ENCODE peak calls at places on chromosomes 13 and 19, in six cellular contexts. O is tibial artery; F is psoas muscle; C is CD8-positive, alpha-beta T cell; G is bronchial epithelial cell; S is B cell. T is an unnamed sample.

GRCh38 chr13:27962128-27962841 is 6.8 kb downstream of the CDX2 start:
- DNase-seq in C (no peak), F (no peak), O (no peak), S (no peak), G (no peak), T (no peak)

GRCh38 chr19:41646589-41647204 is 19.8 kb upstream of the CEACAM4 start:
- DNase-seq in F (no peak), S (no peak), G (no peak), O (no peak), C (no peak), T (peak; percentile 14)

GRCh38 chr13:83372786-83373185 is 509.5 kb downstream of the SLITRK1 start:
- DNase-seq in F (no peak), S (no peak), O (no peak), G (peak; percentile 43), C (no peak), T (no peak)

GRCh38 chr13:110256126-110256905 is 50.6 kb downstream of the COL4A1 start:
- DNase-seq in F (no peak), C (no peak), G (no peak), O (no peak), S (no peak), T (no peak)

GRCh38 chr13:98327326-98328314 is 150.6 kb upstream of the RNF113B start:
- DNase-seq in O (no peak), F (no peak), G (no peak), S (no peak), C (no peak), T (peak; percentile 41)

GRCh38 chr13:97205971-97206370 is 16.2 kb upstream of the MBNL2 start:
- DNase-seq in F (no peak), C (no peak), O (no peak), S (no peak), G (peak; percentile 52), T (no peak)

GRCh38 chr13:106619688-106620555 is 52.0 kb upstream of the ARGLU1 start:
- DNase-seq in C (no peak), F (no peak), O (peak; percentile 25), S (no peak), G (peak; percentile 57), T (peak; percentile 77)

GRCh38 chr13:96822900-96823299 is 171.4 kb downstream of the OXGR1 start:
- DNase-seq in S (no peak), O (peak; percentile 40), G (peak; percentile 42), F (no peak), C (no peak), T (peak; percentile 68)

GRCh38 chr13:24168392-24168750 is 7.9 kb downstream of the SPATA13 start:
- DNase-seq in G (no peak), O (no peak), S (no peak), F (no peak), C (no peak), T (no peak)

GRCh38 chr13:23701646-23702045 is 131.4 kb downstream of the TNFRSF19 start:
- DNase-seq in S (no peak), C (no peak), F (peak; percentile 92), G (no peak), O (peak; percentile 93), T (no peak)

GRCh38 chr19:45243144-45243732 is 2.0 kb downstream of the EXOC3L2 start:
- DNase-seq in O (no peak), S (no peak), G (no peak), F (no peak), C (no peak), T (no peak)

GRCh38 chr19:45406165-45406956 is at the start of gene POLR1G:
- DNase-seq in S (peak; percentile 81), G (peak; percentile 81), C (peak; percentile 68), F (peak; percentile 76), O (peak; percentile 73), T (peak; percentile 94)

GRCh38 chr19:18894254-18895037 is 1.5 kb downstream of the CERS1 start:
- DNase-seq in F (no peak), C (no peak), S (no peak), O (no peak), G (no peak), T (no peak)

GRCh38 chr19:51810228-51810627 is 15.3 kb downstream of the FPR3 start:
- DNase-seq in C (no peak), O (no peak), S (no peak), G (no peak), F (no peak), T (peak; percentile 72)
- TF ChIP-seq CTCF in C (no peak), O (no peak), S (no peak), G (no peak), F (no peak), T (peak; percentile 36)

GRCh38 chr19:14114439-14114838 is 3.1 kb downstream of the PRKACA start:
- DNase-seq in S (no peak), C (no peak), O (no peak), G (no peak), F (no peak), T (no peak)

GRCh38 chr19:14112809-14113385 is 4.7 kb downstream of the PRKACA start:
- DNase-seq in C (no peak), S (no peak), O (peak; percentile 61), F (peak; percentile 72), G (no peak), T (no peak)

GRCh38 chr19:14112051-14112808 is 5.3 kb downstream of the PRKACA start:
- DNase-seq in C (no peak), F (peak; percentile 56), S (no peak), O (no peak), G (no peak), T (no peak)

GRCh38 chr19:14114854-14115253 is 2.7 kb downstream of the PRKACA start:
- DNase-seq in F (peak; percentile 71), G (no peak), O (peak; percentile 57), C (no peak), S (peak; percentile 58), T (peak; percentile 49)

DNA sequence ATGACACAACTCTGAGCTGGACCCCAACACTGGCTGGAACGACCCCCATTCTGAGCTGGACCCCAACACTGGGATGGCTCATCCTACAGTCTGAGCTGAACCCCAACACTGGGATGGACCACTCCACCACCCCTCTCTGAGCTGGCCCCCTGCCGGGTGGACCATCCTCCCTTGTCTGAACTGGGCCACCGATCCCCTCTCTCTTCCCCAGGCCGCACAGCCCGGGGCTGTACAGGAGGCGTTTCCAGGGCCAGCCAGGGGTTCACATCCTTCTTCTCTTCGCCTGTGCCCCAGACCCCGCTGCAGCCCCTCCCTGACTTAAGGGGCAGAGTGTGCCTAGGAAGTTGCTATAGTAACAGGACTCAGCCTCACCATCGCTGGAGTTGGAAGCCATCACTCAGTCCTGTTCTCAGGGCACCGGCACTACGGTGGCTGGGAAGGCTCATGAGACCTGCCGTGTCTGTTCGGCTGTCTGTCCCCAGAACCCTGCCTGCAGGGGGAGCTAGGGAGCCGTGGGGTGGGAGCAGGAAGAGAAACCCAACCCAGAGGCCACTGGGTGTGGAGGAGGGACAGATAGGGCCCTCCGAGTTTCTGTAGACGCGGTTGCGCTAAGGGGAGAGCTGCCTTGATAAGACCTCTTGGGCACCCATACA is 3.7 kb downstream of the PRKACA start:
- DNase-seq in O (no peak), S (no peak), C (no peak), F (peak; percentile 89), G (no peak), T (no peak)
- TF ChIP-seq CTCF in O (no peak), S (no peak), C (no peak), F (peak; percentile 69), G (peak; percentile 35), T (peak; percentile 35)

DNA sequence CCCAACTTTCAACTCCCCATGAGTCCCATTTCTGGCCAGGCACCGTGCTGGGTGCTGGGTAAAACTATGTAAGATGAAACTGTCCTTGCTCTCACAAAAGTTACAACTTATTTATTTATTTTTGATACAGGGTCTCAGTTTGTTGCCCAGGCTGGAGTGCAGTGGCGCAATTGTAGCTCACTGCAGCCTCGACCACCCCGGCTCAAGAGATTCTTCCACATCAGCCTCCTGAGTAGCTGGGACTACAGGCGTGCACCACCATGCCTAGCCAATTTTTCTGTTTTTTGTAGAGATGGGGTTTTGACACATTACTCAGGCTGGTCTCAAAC is 12.9 kb upstream of the CADM4 start:
- DNase-seq in S (no peak), C (no peak), O (no peak), G (no peak), F (no peak), T (no peak)
- TF ChIP-seq CTCF in S (peak; percentile 41), C (peak; percentile 16), O (no peak), G (no peak), F (no peak), T (no peak)

GRCh38 chr19:48321622-48322591 is 3.4 kb upstream of the EMP3 start:
- DNase-seq in G (peak; percentile 91), O (peak; percentile 99), C (peak; percentile 100), F (peak; percentile 98), S (peak; percentile 99), T (peak; percentile 99)
- TF ChIP-seq CTCF in G (peak; percentile 7), O (no peak), C (no peak), F (no peak), S (no peak), T (no peak)

GRCh38 chr13:79779761-79780160 is 298.8 kb downstream of the NDFIP2 start:
- DNase-seq in S (no peak), C (no peak), G (peak; percentile 79), O (peak; percentile 61), F (peak; percentile 54), T (peak; percentile 83)
- TF ChIP-seq CTCF in S (no peak), C (no peak), G (no peak), O (no peak), F (no peak), T (no peak)

GRCh38 chr19:50891253-50891625 is 18.0 kb downstream of the KLK2 start:
- DNase-seq in F (no peak), C (no peak), S (no peak), O (no peak), G (no peak), T (no peak)

GRCh38 chr19:50890422-50891252 is 17.4 kb downstream of the KLK2 start:
- DNase-seq in F (no peak), S (no peak), C (no peak), G (peak; percentile 74), O (no peak), T (no peak)

GRCh38 chr19:50896591-50897190 is 14.5 kb downstream of the KLK4 start:
- DNase-seq in C (no peak), G (peak; percentile 85), S (peak; percentile 91), F (no peak), O (no peak), T (peak; percentile 38)

GRCh38 chr19:50894478-50895356 is 16.5 kb downstream of the KLK4 start:
- DNase-seq in G (no peak), S (no peak), C (no peak), F (no peak), O (no peak), T (no peak)

GRCh38 chr19:50893047-50893737 is 18.0 kb downstream of the KLK4 start:
- DNase-seq in S (no peak), C (no peak), G (no peak), O (no peak), F (no peak), T (no peak)
- TF ChIP-seq CTCF in S (no peak), C (no peak), G (no peak), O (no peak), F (no peak), T (no peak)

GRCh38 chr13:26709461-26709860 is 51.1 kb downstream of the GPR12 start:
- DNase-seq in C (no peak), O (no peak), G (no peak), S (no peak), F (no peak), T (no peak)
- TF ChIP-seq CTCF in C (no peak), O (no peak), G (no peak), S (no peak), F (no peak), T (no peak)

GRCh38 chr13:113258655-113259054 is 38.4 kb upstream of the LAMP1 start:
- DNase-seq in F (no peak), O (no peak), C (no peak), S (no peak), G (no peak), T (no peak)
- TF ChIP-seq CTCF in F (no peak), O (no peak), C (no peak), S (no peak), G (no peak), T (no peak)

T was measured in MCF 10A.